ENCODE peak calls at places on chromosome X, in eight cellular contexts. A is activated CD4-positive, alpha-beta T cell treated with anti-CD3 and anti-CD28 coated beads for 48 hours; X is kidney epithelial cell; N is mucosa of descending colon; K is NCI-H345; M is stimulated activated CD8-positive, alpha-beta memory T cell treated with anti-CD3 and anti-CD28 coated beads, Interleukin-7, amount 100 ng/mL, for 1 hour; H is tibial artery; T is activated T-cell treated with anti-CD3 and anti-CD28 coated beads, Interleukin-2, amount 50 U/mL, for 1 hour. P is an unnamed sample.

GRCh38 chrX:115968436-115969252 is 201.9 kb upstream of the AGTR2 start:
- DNase-seq in A (no peak), X (peak), N (peak), K (peak), M (no peak), H (no peak), T (no peak), P (peak)

GRCh38 chrX:30920271-30920670 is 31.2 kb upstream of the TAB3 start:
- DNase-seq in A (no peak), X (no peak), N (no peak), K (no peak), M (no peak), H (no peak), T (no peak), P (no peak)

GRCh38 chrX:70084592-70084991 is 22.3 kb downstream of the OTUD6A start:
- DNase-seq in A (no peak), X (no peak), N (no peak), K (no peak), M (no peak), H (no peak), T (no peak), P (no peak)

GRCh38 chrX:75522565-75523411 is at the start of gene ZDHHC15:
- DNase-seq in A (peak), X (peak), N (peak), K (peak), M (no peak), H (peak), T (peak), P (peak)

GRCh38 chrX:40281341-40282005 is 183.7 kb upstream of the BCOR start:
- DNase-seq in A (no peak), X (no peak), N (no peak), K (no peak), M (no peak), H (no peak), T (no peak), P (no peak)

GRCh38 chrX:128518508-128518907 is 466.3 kb upstream of the ACTRT1 start:
- DNase-seq in A (no peak), X (no peak), N (no peak), K (no peak), M (no peak), H (no peak), T (no peak), P (peak)

GRCh38 chrX:16171944-16172343 is 4.7 kb downstream of the MAGEB17 start:
- DNase-seq in A (no peak), X (no peak), N (no peak), K (no peak), M (no peak), H (no peak), T (no peak), P (no peak)

GRCh38 chrX:113548308-113549015 is 707.8 kb upstream of the AMOT start:
- DNase-seq in A (no peak), X (no peak), N (no peak), K (peak), M (no peak), H (no peak), T (no peak), P (no peak)

GRCh38 chrX:69107231-69107739 is 58.0 kb downstream of the PJA1 start:
- DNase-seq in A (no peak), X (no peak), N (no peak), K (no peak), M (no peak), H (no peak), T (no peak), P (no peak)

GRCh38 chrX:130295519-130296314 is 27.0 kb upstream of the ZNF280C start:
- DNase-seq in A (no peak), X (no peak), N (no peak), K (no peak), M (no peak), H (no peak), T (no peak), P (no peak)

GRCh38 chrX:17032351-17032750 is 85.9 kb downstream of the REPS2 start:
- DNase-seq in A (no peak), X (peak), N (no peak), K (no peak), M (no peak), H (peak), T (no peak), P (peak)

GRCh38 chrX:13646154-13646549 is 6.8 kb upstream of the TCEANC start:
- DNase-seq in A (peak), X (peak), N (peak), K (peak), M (no peak), H (peak), T (peak), P (peak)

GRCh38 chrX:41010188-41010846 is 74.9 kb upstream of the USP9X start:
- DNase-seq in A (peak), X (no peak), N (peak), K (no peak), M (peak), H (peak), T (peak), P (peak)

GRCh38 chrX:17669458-17669857 is 67.8 kb upstream of the SCML1 start:
- DNase-seq in A (no peak), X (no peak), N (no peak), K (no peak), M (no peak), H (no peak), T (no peak), P (no peak)

GRCh38 chrX:153878969-153879653 is 6.9 kb downstream of the L1CAM start:
- DNase-seq in A (no peak), X (no peak), N (no peak), K (peak), M (no peak), H (no peak), T (no peak), P (no peak)

GRCh38 chrX:96692911-96693310 is 8.3 kb downstream of the DIAPH2 start:
- DNase-seq in A (no peak), X (no peak), N (no peak), K (no peak), M (no peak), H (no peak), T (no peak), P (no peak)

GRCh38 chrX:153521034-153521433 is 3.6 kb downstream of the ATP2B3 start:
- DNase-seq in A (no peak), X (no peak), N (no peak), K (peak), M (no peak), H (no peak), T (no peak), P (no peak)

GRCh38 chrX:101602077-101602476 is 15.7 kb downstream of the ARMCX6 start:
- DNase-seq in A (no peak), X (no peak), N (no peak), K (no peak), M (no peak), H (no peak), T (no peak), P (no peak)

GRCh38 chrX:101395789-101396188 is 5.0 kb downstream of the RPL36A start:
- DNase-seq in A (no peak), X (no peak), N (no peak), K (no peak), M (no peak), H (no peak), T (no peak), P (no peak)

GRCh38 chrX:27924261-27924660 is 57.0 kb downstream of the DCAF8L1 start:
- DNase-seq in A (no peak), X (no peak), N (no peak), K (no peak), M (no peak), H (no peak), T (no peak), P (no peak)

GRCh38 chrX:22526339-22526738 is 253.6 kb downstream of the CBLL2 start:
- DNase-seq in A (no peak), X (peak), N (no peak), K (no peak), M (no peak), H (no peak), T (no peak), P (peak)

P was measured in ACHN.